ENCODE peak calls at places on chromosomes 4 and X, in four cellular contexts. N is spleen, P is GM12878, F is GM23338. H is an unnamed sample.

GRCh38 chrX:105695451-105695850 is 126.9 kb upstream of the NRK start:
- DNase-seq in N (no peak), P (no peak), F (no peak), H (no peak)

GRCh38 chrX:40266490-40267333 is 169.0 kb upstream of the BCOR start:
- DNase-seq in N (peak; percentile 88), P (no peak), F (peak; percentile 82), H (no peak)

GRCh38 chr4:151409470-151410313 is 716 bp downstream of the FHIP1A start:
- DNase-seq in N (peak; percentile 85), P (no peak), F (peak; percentile 74), H (no peak)

GRCh38 chrX:110847334-110847733 is 51.7 kb upstream of the CHRDL1 start:
- DNase-seq in N (no peak), P (peak; percentile 23), F (peak; percentile 68), H (no peak)

GRCh38 chrX:19750028-19750786 is 137.2 kb downstream of the SH3KBP1 start:
- DNase-seq in N (no peak), P (peak; percentile 68), F (no peak), H (no peak)

GRCh38 chr4:54011201-54011600 is 53.2 kb downstream of the CHIC2 start:
- DNase-seq in N (no peak), P (no peak), F (no peak), H (no peak)

GRCh38 chr4:54658321-54659093 is 750 bp downstream of the KIT start:
- DNase-seq in N (peak; percentile 81), P (no peak), F (peak; percentile 65), H (no peak)

GRCh38 chrX:645024-645376 is 14.4 kb downstream of the SHOX start:
- DNase-seq in N (no peak), P (no peak), F (peak; percentile 58), H (peak; percentile 42)

GRCh38 chr4:144449623-144450022 is 196.3 kb upstream of the HHIP start:
- DNase-seq in N (peak; percentile 37), P (no peak), F (no peak), H (no peak)

GRCh38 chrX:74133156-74133796 is 170.7 kb upstream of the ZCCHC13 start:
- DNase-seq in N (no peak), P (peak; percentile 19), F (peak; percentile 81), H (no peak)

GRCh38 chr4:183718876-183719275 is 59.8 kb downstream of the TRAPPC11 start:
- DNase-seq in N (no peak), P (no peak), F (no peak), H (no peak)

GRCh38 chrX:24395775-24396174 is 35.3 kb downstream of the SUPT20HL1 start:
- DNase-seq in N (no peak), P (peak; percentile 51), F (peak; percentile 75), H (no peak)

GRCh38 chr4:32994956-32995849 is 2275.0 kb downstream of the PCDH7 start:
- DNase-seq in N (no peak), P (no peak), F (no peak), H (no peak)

GRCh38 chr4:103424853-103425252 is 226.7 kb upstream of the CENPE start:
- DNase-seq in N (no peak), P (no peak), F (peak; percentile 29), H (no peak)

GRCh38 chr4:52592287-52592686 is 66.8 kb downstream of the USP46 start:
- DNase-seq in N (no peak), P (no peak), F (no peak), H (no peak)
- TF ChIP-seq POLR2AphosphoS5 in N (no peak), P (no peak), F (no peak), H (no peak)

GRCh38 chrX:136202889-136203288 is 48.3 kb downstream of the MAP7D3 start:
- DNase-seq in N (no peak), P (no peak), F (no peak), H (no peak)
- TF ChIP-seq POLR2AphosphoS5 in N (no peak), P (no peak), F (no peak), H (peak; percentile 2)

GRCh38 chr4:76601791-76602190 is 166.8 kb downstream of the SHROOM3 start:
- DNase-seq in N (no peak), P (no peak), F (no peak), H (peak; percentile 88)
- TF ChIP-seq POLR2AphosphoS5 in N (no peak), P (no peak), F (no peak), H (peak; percentile 25)

DNA sequence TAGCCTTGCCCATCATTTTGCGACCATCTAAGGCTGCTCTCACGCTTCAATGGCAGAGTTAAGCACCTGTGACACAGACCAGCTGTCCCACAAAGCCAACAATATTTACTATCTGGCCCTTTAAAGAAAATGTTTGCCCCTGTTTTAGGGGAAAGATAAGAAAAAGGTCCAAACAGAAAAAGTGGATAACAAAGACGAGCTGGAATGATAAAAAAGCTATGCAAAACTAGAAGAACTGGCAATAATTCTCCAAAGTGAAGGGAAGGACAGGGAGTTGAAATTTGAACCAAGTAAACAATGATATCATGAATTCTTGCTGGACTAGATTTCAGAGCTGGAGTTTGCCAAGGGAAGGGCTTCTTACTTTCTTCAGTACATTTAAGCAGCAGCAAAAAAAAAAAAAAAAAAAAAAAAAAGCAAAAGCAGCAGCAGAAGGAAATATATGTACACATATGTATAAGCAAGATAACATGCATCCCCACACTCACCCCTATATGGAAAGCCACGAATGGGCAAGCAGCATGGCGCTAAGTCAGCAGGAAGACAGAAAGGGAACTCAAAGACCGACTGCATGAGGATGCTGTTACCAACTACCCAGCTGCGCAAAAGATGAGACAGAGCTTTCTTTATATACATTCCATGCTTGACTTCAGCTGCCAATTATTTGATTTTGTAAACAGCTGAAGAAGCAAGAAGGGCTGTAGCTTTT is 12.4 kb downstream of the TRAPPC2 start:
- DNase-seq in N (no peak), P (no peak), F (no peak), H (no peak)
- TF ChIP-seq POLR2AphosphoS5 in N (no peak), P (no peak), F (no peak), H (no peak)

H was measured in esophagus muscularis mucosa.